ENCODE peak calls at places on chromosomes 12 and 14, in seven cellular contexts. J is HCT116, F is GM06990, P is AG09309, Q is fibroblast of the aortic adventitia, X is neural progenitor cell, B is PC-9. U is an unnamed sample.
A peak's percentile ranks its signal among the peaks of the same experiment; 100 is the strongest.

GRCh38 chr14:47149326-47149725 is 497.7 kb upstream of the RPL10L start:
- DNase-seq in X (no peak), B (no peak), P (no peak), J (no peak), F (no peak), Q (no peak), U (peak; percentile 2)

GRCh38 chr12:84738481-84738972 is 174.1 kb downstream of the SLC6A15 start:
- DNase-seq in B (no peak), F (no peak), X (no peak), J (no peak), P (peak; percentile 92), Q (peak; percentile 88), U (peak; percentile 52)

GRCh38 chr12:46148706-46149463 is 120.0 kb downstream of the SLC38A1 start:
- DNase-seq in J (no peak), P (no peak), B (no peak), X (no peak), F (no peak), Q (no peak), U (no peak)

GRCh38 chr12:3611853-3612703 is 121.1 kb downstream of the PRMT8 start:
- DNase-seq in F (no peak), J (no peak), B (no peak), P (no peak), X (no peak), Q (no peak), U (no peak)

GRCh38 chr14:59123975-59124374 is 64.5 kb upstream of the DAAM1 start:
- DNase-seq in X (no peak), F (no peak), Q (peak; percentile 58), B (no peak), P (no peak), J (no peak), U (peak; percentile 61)

GRCh38 chr14:68758301-68758700 is 34.6 kb downstream of the ZFP36L1 start:
- DNase-seq in P (no peak), Q (no peak), X (no peak), J (no peak), F (no peak), B (no peak), U (no peak)

GRCh38 chr14:100979780-100980179 is 76.3 kb upstream of the RTL1 start:
- DNase-seq in Q (peak; percentile 65), J (no peak), X (no peak), B (no peak), P (peak; percentile 29), F (no peak), U (peak; percentile 74)

GRCh38 chr14:76456891-76457586 is 81.1 kb downstream of the ESRRB start:
- DNase-seq in P (no peak), F (no peak), X (no peak), B (no peak), Q (no peak), J (no peak), U (no peak)

GRCh38 chr12:11981174-11981733 is 89.5 kb upstream of the BCL2L14 start:
- DNase-seq in F (peak; percentile 80), Q (peak; percentile 7), J (no peak), B (no peak), X (no peak), P (no peak), U (no peak)

GRCh38 chr14:74858022-74858421 is 17.9 kb downstream of the PROX2 start:
- DNase-seq in X (no peak), F (no peak), B (no peak), J (no peak), P (no peak), Q (peak; percentile 73), U (no peak)

GRCh38 chr12:88207921-88208640 is 66.0 kb downstream of the TMTC3 start:
- DNase-seq in F (no peak), B (no peak), J (no peak), P (peak; percentile 86), X (no peak), Q (peak; percentile 93), U (peak; percentile 74)

GRCh38 chr14:68695871-68696665 is 96.8 kb downstream of the ZFP36L1 start:
- DNase-seq in F (no peak), B (no peak), J (no peak), P (no peak), Q (no peak), X (no peak), U (no peak)

GRCh38 chr12:795305-795704 is 42.9 kb downstream of the WNK1 start:
- DNase-seq in F (peak; percentile 42), X (no peak), J (no peak), P (no peak), B (no peak), Q (no peak), U (no peak)

GRCh38 chr12:124365726-124366430 is 71.0 kb downstream of the RFLNA start:
- DNase-seq in P (no peak), B (no peak), Q (no peak), X (no peak), F (no peak), J (no peak), U (no peak)

GRCh38 chr14:60509438-60510253 is 700 bp downstream of the SIX6 start:
- DNase-seq in P (no peak), B (no peak), J (no peak), Q (no peak), X (peak; percentile 68), F (no peak), U (no peak)
- H3K4me3 ChIP-seq in P (no peak overlapping the region), B (no peak overlapping the region), J (no peak overlapping the region), Q (no peak overlapping the region), X (peak overlapping the region; percentile 50), F (no peak overlapping the region), U (no peak overlapping the region)

DNA sequence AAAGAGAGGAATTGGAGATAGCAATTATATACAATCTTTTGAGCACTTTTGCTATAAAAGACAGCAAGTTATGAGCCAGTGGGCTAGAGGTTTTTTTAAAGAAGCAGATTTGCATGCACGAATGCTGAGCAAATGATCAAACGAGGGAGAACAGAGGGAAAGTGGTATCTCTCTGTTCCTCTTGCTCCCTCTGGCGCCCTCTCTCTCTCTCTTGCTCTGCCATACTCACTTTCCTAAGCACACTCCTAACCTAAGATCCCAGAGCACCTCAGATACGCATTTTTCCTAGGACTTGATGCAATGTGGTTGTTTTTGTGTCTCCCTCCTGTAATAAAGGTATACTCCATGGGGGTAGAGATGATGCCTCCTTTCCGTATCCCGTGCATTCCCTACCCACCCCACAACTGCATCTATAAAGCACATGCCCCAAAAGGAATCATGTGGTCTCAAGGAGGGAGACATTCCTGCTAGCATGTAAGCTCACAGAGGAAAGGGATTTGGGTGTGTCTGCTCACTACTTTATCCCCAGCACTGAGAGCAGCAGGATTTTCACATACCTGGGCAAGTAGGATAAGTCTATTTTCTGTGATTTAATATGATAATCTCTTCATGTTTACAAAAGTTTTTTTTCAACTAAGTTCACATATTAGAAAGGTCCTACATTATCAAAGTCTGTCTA is 270.2 kb downstream of the SSPN start:
- DNase-seq in B (no peak), Q (peak; percentile 7), F (no peak), X (peak; percentile 10), P (no peak), J (no peak), U (peak; percentile 14)
- TF ChIP-seq CTCF in B (no peak), Q (peak; percentile 14), F (peak; percentile 2), X (peak; percentile 33), P (peak; percentile 13), J (no peak), U (peak; percentile 38)

GRCh38 chr12:105385141-105385540 is 54.6 kb downstream of the C12orf75 start:
- DNase-seq in B (peak; percentile 41), J (no peak), Q (peak; percentile 19), X (no peak), P (no peak), F (no peak), U (peak; percentile 58)

GRCh38 chr12:105384220-105384619 is 53.7 kb downstream of the C12orf75 start:
- DNase-seq in P (no peak), J (no peak), X (no peak), F (no peak), Q (no peak), B (no peak), U (no peak)

GRCh38 chr12:105386431-105386830 is 55.9 kb downstream of the C12orf75 start:
- DNase-seq in P (no peak), X (no peak), J (no peak), B (no peak), F (no peak), Q (no peak), U (no peak)

GRCh38 chr12:105378821-105379400 is 48.4 kb downstream of the C12orf75 start:
- DNase-seq in X (no peak), J (no peak), Q (peak; percentile 8), B (no peak), F (no peak), P (no peak), U (peak; percentile 40)

DNA sequence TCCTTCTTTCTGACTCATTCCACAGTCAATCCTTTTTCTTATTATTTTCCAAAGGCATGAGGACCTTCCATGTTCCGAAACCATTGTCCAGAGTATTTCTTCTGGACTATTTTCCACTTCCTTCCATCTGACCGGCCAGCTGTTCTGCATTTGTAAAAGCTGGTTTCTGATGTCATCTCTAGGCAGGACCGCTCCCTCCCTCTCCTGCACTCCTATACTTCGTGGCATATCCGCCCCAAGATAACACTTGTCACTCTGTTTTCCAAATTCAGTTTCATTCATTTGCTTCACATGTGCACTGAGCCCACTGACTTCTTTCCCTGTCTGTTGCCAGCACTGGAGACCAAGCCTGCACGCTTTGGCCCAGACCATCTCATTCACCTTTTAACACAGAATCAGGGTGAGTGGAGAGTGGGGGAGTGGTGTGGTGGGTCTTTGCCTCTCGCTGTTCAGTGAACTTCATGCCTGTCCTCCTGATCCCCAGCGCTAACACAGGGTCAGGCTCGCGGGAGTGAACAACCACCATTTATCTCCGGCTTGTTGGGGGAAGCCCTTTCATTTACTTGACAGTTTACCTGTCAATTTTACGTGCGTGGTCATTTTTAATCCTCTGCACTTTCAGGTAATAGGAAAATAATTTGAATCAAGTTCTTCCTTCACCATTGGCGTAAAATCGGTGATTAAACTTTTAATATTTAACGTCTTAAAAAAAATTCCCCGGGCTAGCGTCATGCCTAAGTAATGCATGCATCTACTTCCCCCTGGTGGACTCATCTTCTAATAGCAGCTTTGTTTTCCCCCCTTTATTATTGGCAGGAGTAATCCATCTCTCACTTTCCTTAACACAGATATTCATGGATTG is 52.5 kb downstream of the C12orf75 start:
- DNase-seq in Q (peak; percentile 91), F (no peak), P (peak; percentile 37), B (peak; percentile 59), J (peak; percentile 41), X (peak; percentile 72), U (peak; percentile 86)
- H3K4me3 ChIP-seq in Q (peak overlapping the region; percentile 60), F (no peak overlapping the region), P (peak overlapping the region; percentile 32), B (no peak overlapping the region), J (no peak overlapping the region), X (no peak overlapping the region), U (peak overlapping the region; percentile 55)

DNA sequence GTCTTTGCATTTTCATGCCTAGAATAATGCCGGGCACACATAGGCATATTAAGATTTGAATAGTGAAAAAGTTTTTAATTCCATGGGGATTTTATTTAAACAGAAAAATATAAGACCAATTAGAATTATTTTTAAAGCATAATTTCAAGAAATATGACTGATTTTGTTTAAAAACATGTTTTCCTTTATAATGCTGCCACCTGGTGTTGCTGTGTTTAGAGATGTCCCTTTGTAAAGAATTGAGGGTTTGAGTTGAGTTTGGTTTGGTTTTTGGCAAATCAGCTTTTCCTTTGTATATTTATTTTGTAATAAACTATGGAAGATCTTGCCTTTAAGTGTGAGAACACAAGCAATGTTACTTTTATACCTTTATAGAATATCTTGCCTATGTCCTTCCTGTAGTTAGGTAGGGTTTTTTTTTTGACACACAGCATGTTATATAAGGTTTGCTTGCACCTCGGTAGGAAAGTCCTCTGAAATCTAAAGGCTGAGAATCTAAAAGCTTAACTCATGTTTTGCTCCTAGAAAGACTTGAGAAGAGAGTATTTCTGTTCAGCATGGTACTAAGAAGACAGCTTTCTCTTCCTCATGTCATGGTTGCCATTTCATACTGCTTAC is 31.4 kb upstream of the SNAPC1 start:
- DNase-seq in F (no peak), Q (peak; percentile 52), J (no peak), P (no peak), B (no peak), X (no peak), U (no peak)
- TF ChIP-seq CTCF in F (peak; percentile 34), Q (peak; percentile 42), J (peak; percentile 51), P (peak; percentile 20), B (peak; percentile 73), X (peak; percentile 55), U (peak; percentile 37)

U was measured in choroid plexus epithelial cell.